ENCODE peak calls at places on chromosomes 12 and 14, in four cellular contexts. H, K, L and F are unnamed samples.

GRCh38 chr14:99725774-99726537 is 41.9 kb downstream of the CYP46A1 start:
- DNase-seq in H (no peak), L (no peak), K (no peak), F (no peak)

GRCh38 chr12:75658286-75658685 is 146.9 kb upstream of the KRR1 start:
- DNase-seq in K (no peak), H (no peak), L (no peak), F (no peak)

GRCh38 chr12:2323538-2324261 is 270.9 kb downstream of the CACNA1C start:
- DNase-seq in H (no peak), L (no peak), K (no peak), F (no peak)

GRCh38 chr14:34981743-34982420 is 910 bp upstream of the SRP54 start:
- DNase-seq in H (no peak), K (peak), L (peak), F (peak)

GRCh38 chr12:46562625-46563228 is 190.2 kb upstream of the SLC38A2 start:
- DNase-seq in L (no peak), K (no peak), H (no peak), F (no peak)

GRCh38 chr14:94571950-94572349 is 9.3 kb upstream of the SERPINA5 start:
- DNase-seq in H (no peak), K (no peak), L (no peak), F (no peak)

GRCh38 chr12:124508323-124509096 is 58.9 kb downstream of the NCOR2 start:
- DNase-seq in H (no peak), K (peak), L (no peak), F (no peak)

GRCh38 chr12:31308116-31308515 is 17.8 kb downstream of the SINHCAF start:
- DNase-seq in K (no peak), H (no peak), L (no peak), F (no peak)

GRCh38 chr14:57060276-57060956 is 208.3 kb downstream of the EXOC5 start:
- DNase-seq in L (no peak), K (no peak), H (no peak), F (no peak)

GRCh38 chr14:33524244-33524643 is 426.6 kb downstream of the EGLN3 start:
- DNase-seq in H (no peak), L (no peak), K (no peak), F (no peak)

GRCh38 chr12:96720363-96720705 is 186.7 kb upstream of the NEDD1 start:
- DNase-seq in L (peak), H (peak), K (no peak), F (peak)

GRCh38 chr14:23435540-23436326 is at the start of gene MYH7:
- DNase-seq in K (no peak), H (no peak), L (no peak), F (no peak)

GRCh38 chr14:79825046-79825521 is 386.2 kb downstream of the DIO2 start:
- DNase-seq in H (no peak), L (no peak), K (no peak), F (no peak)

GRCh38 chr14:58455593-58456265 is 28.2 kb downstream of the KIAA0586 start:
- DNase-seq in K (no peak), H (no peak), L (no peak), F (no peak)

GRCh38 chr14:65961004-65961403 is 525.2 kb upstream of the CCDC196 start:
- DNase-seq in K (peak), H (peak), L (peak), F (peak)

GRCh38 chr14:59870277-59871165 is at the start of gene RTN1:
- DNase-seq in H (no peak), K (no peak), L (no peak), F (no peak)

GRCh38 chr14:25537846-25538455 is 488.0 kb upstream of the STXBP6 start:
- DNase-seq in H (no peak), L (no peak), K (peak), F (peak)

GRCh38 chr14:90519262-90519920 is 122.6 kb downstream of the CALM1 start:
- DNase-seq in K (no peak), H (no peak), L (no peak), F (no peak)

GRCh38 chr14:67480011-67480410 is 8.5 kb downstream of the TMEM229B start:
- DNase-seq in L (no peak), K (peak), H (no peak), F (peak)

GRCh38 chr14:77212933-77213656 is 31.5 kb downstream of the TMEM63C start:
- DNase-seq in L (no peak), K (peak), H (no peak), F (peak)